ENCODE peak calls at places on chromosomes 7 and 10, in four cellular contexts. F is MM.1S, W is GM23248, I is uterus. C is an unnamed sample.

GRCh38 chr10:114499630-114500190 is 95.4 kb upstream of the AFAP1L2 start:
- DNase-seq in F (peak; percentile 10), W (no peak), I (no peak), C (no peak)

GRCh38 chr10:96858706-96859050 is 26.6 kb downstream of the LCOR start:
- DNase-seq in F (no peak), W (no peak), I (no peak), C (no peak)

GRCh38 chr7:55794527-55794926 is 68.0 kb downstream of the SEPTIN14 start:
- DNase-seq in F (no peak), W (peak; percentile 1), I (no peak), C (no peak)

GRCh38 chr10:30422981-30423654 is 10.9 kb upstream of the MAP3K8 start:
- DNase-seq in F (no peak), W (peak; percentile 72), I (no peak), C (no peak)

GRCh38 chr7:85833071-85833470 is 646.2 kb upstream of the SEMA3D start:
- DNase-seq in F (no peak), W (peak; percentile 56), I (no peak), C (no peak)

GRCh38 chr10:112951349-112952281 is 1.6 kb downstream of the TCF7L2 start:
- DNase-seq in F (peak; percentile 10), W (peak; percentile 86), I (peak; percentile 72), C (peak; percentile 30)

GRCh38 chr7:101617451-101618206 is 11.5 kb downstream of the MYL10 start:
- DNase-seq in F (no peak), W (no peak), I (no peak), C (no peak)

GRCh38 chr10:58013406-58013805 is 254.3 kb downstream of the IPMK start:
- DNase-seq in F (no peak), W (no peak), I (no peak), C (no peak)

GRCh38 chr10:48194830-48195229 is 79.7 kb downstream of the FRMPD2 start:
- DNase-seq in F (no peak), W (no peak), I (no peak), C (no peak)

GRCh38 chr10:112955736-112956421 is 5.8 kb downstream of the TCF7L2 start:
- DNase-seq in F (no peak), W (peak; percentile 86), I (peak; percentile 48), C (no peak)

GRCh38 chr10:119189811-119190282 is 11.2 kb upstream of the PRDX3 start:
- DNase-seq in F (peak; percentile 50), W (no peak), I (no peak), C (no peak)

GRCh38 chr7:148688526-148688925 is 10.2 kb upstream of the CUL1 start:
- DNase-seq in F (no peak), W (peak; percentile 40), I (no peak), C (no peak)

GRCh38 chr10:9147475-9147874 is 1093.0 kb downstream of the GATA3 start:
- DNase-seq in F (no peak), W (no peak), I (no peak), C (no peak)

GRCh38 chr10:132489053-132489703 is 48.4 kb upstream of the INPP5A start:
- DNase-seq in F (no peak), W (peak; percentile 83), I (peak; percentile 42), C (no peak)

GRCh38 chr10:75407716-75408511 is 6.3 kb upstream of the ZNF503 start:
- DNase-seq in F (no peak), W (peak; percentile 51), I (peak; percentile 76), C (no peak)

GRCh38 chr7:2605608-2606538 is 25.9 kb upstream of the TTYH3 start:
- DNase-seq in F (no peak), W (no peak), I (no peak), C (no peak)

GRCh38 chr10:3132036-3133025 is 40.3 kb downstream of the PITRM1 start:
- DNase-seq in F (no peak), W (peak; percentile 79), I (no peak), C (no peak)

GRCh38 chr7:51621956-51622355 is 305.3 kb upstream of the COBL start:
- DNase-seq in F (no peak), W (no peak), I (no peak), C (no peak)

GRCh38 chr10:88086187-88086954 is 222.9 kb downstream of the PTEN start:
- DNase-seq in F (no peak), W (no peak), I (no peak), C (no peak)

GRCh38 chr10:117960345-117960744 is 86.4 kb downstream of the RAB11FIP2 start:
- DNase-seq in F (no peak), W (peak; percentile 44), I (no peak), C (no peak)

GRCh38 chr7:157409753-157410727 is 73.2 kb downstream of the DNAJB6 start:
- DNase-seq in F (no peak), W (no peak), I (no peak), C (no peak)

GRCh38 chr7:32219416-32219815 is 149.2 kb upstream of the PDE1C start:
- DNase-seq in F (no peak), W (no peak), I (no peak), C (no peak)

GRCh38 chr7:32217841-32218467 is 147.7 kb upstream of the PDE1C start:
- DNase-seq in F (no peak), W (no peak), I (no peak), C (no peak)

GRCh38 chr7:32221056-32221455 is 150.8 kb upstream of the PDE1C start:
- DNase-seq in F (no peak), W (no peak), I (no peak), C (no peak)

GRCh38 chr7:32216759-32217158 is 146.6 kb upstream of the PDE1C start:
- DNase-seq in F (no peak), W (no peak), I (no peak), C (no peak)

GRCh38 chr7:32218741-32219283 is 148.6 kb upstream of the PDE1C start:
- DNase-seq in F (no peak), W (no peak), I (no peak), C (no peak)
- H3K4me3 ChIP-seq in F (no peak overlapping the region), W (no peak overlapping the region), I (no peak overlapping the region), C (no peak overlapping the region)

GRCh38 chr10:125062244-125063208 is 97.8 kb downstream of the CTBP2 start:
- DNase-seq in F (no peak), W (no peak), I (peak; percentile 51), C (no peak)

GRCh38 chr10:125061557-125062243 is 98.7 kb downstream of the CTBP2 start:
- DNase-seq in F (no peak), W (no peak), I (no peak), C (no peak)

GRCh38 chr10:125060038-125060437 is 100.3 kb downstream of the CTBP2 start:
- DNase-seq in F (no peak), W (peak; percentile 54), I (no peak), C (no peak)

GRCh38 chr10:125060486-125060850 is 99.9 kb downstream of the CTBP2 start:
- DNase-seq in F (no peak), W (peak; percentile 88), I (no peak), C (no peak)

DNA sequence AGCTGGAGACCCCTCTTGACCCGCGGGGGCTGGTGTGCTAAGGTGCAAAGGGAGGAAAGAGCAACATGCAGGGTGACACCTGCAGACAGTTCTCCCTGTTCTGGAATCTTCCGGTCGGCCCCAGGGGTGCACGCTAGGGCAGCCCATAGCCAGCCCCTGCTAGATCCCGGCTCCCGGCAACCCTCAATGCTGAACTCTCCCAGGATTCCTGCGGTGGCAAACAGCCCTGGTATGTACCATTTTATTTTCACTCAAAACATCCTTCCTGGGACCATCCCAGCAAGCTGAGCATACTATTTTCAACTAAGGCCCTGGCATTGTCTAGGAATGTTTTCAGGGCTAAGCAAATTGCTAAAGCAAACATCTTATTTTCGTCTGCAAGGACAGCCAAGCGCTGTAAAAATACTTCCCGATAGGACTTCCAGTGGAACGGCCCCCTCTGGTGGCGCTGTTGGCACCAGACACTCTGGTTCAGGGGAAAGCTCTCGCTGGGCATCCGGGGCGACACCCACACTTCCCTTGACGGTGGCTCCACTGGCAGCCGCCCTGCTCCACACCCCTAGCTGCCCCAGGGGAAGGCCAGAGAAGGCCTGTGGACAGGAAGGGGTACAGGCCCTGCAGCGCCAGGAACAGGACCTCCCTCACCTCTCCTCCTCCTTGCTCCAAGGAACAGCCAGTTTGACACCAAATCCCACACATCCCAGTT is 99.4 kb downstream of the CTBP2 start:
- DNase-seq in F (no peak), W (peak; percentile 92), I (peak; percentile 79), C (peak; percentile 20)
- H3K4me3 ChIP-seq in F (no peak overlapping the region), W (peak overlapping the region; percentile 52), I (peak overlapping the region; percentile 4), C (no peak overlapping the region)

GRCh38 chr7:12685550-12685949 is 1.9 kb upstream of the ARL4A start:
- DNase-seq in F (no peak), W (peak; percentile 73), I (peak; percentile 25), C (peak; percentile 17)
- H3K4me3 ChIP-seq in F (no peak overlapping the region), W (peak overlapping the region; percentile 90), I (no peak overlapping the region), C (no peak overlapping the region)

GRCh38 chr10:93124580-93125318 is 51.1 kb downstream of the CYP26A1 start:
- DNase-seq in F (peak; percentile 87), W (no peak), I (no peak), C (peak; percentile 42)
- H3K4me3 ChIP-seq in F (peak overlapping the region; percentile 18), W (no peak overlapping the region), I (no peak overlapping the region), C (no peak overlapping the region)

DNA sequence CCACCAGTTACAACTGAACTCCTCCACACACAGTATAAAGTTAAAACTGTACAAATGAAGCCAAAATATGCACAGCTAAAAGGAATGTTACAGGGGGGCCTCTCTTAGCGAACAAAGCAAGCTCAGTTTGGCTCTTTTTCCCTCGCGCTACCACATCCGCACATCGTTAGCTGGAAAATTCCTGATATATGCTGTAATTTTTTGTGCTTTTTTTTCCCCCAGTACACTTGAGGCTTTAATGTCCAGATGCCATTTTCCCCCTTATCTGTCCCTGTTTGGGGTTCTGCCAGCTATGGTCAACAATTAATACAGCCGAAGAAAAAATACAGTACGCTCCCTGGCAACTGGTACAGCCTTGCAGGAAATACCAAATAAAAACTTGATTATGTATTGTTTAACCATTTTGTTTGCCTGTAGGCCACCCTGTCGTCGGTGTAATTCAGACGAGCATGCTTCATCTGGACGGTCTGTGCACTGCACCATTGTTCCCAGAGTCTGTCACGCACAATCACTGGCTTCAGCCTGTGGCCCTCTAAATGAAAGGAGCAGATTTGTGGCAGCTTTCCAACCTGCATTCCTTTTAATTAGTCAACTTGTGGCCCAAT is 108.1 kb upstream of the FAM133B start:
- DNase-seq in F (no peak), W (peak; percentile 81), I (peak; percentile 16), C (no peak)
- H3K4me3 ChIP-seq in F (no peak overlapping the region), W (peak overlapping the region; percentile 48), I (no peak overlapping the region), C (no peak overlapping the region)

DNA sequence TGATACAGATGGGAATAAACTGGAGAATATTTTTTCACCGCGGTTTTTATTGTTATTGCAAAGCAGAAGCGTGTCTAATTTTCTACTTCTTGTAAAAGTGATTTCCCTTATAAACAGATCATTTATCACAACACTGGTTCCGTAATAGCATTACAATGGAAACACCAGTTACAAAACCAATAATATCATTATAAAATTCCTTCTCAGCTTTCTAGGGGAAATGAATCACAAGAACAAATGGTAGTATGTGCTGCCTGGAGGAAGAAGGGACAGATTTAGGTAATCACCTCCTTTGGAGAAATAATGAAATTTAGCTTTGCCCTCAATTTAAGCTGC is 2.4 kb upstream of the CCDC6 start:
- DNase-seq in F (no peak), W (no peak), I (no peak), C (no peak)
- H3K4me3 ChIP-seq in F (no peak overlapping the region), W (peak overlapping the region; percentile 94), I (no peak overlapping the region), C (no peak overlapping the region)

C was measured in Jurkat, Clone E6-1.